ENCODE peak calls at places on chromosomes 4 and X, in ten cellular contexts. One of them, this sample, is unnamed.
A peak's percentile ranks its signal among the peaks of the same experiment; 100 is the strongest.

GRCh38 chr4:75054089-75054488 is 121.2 kb downstream of the PARM1 start:
- DNase-seq in adrenal gland: no peak
- DNase-seq in IMR-90: no peak
- DNase-seq in Peyer's patch: no peak
- DNase-seq in stomach: no peak
- DNase-seq in upper lobe of left lung: no peak
- DNase-seq in A549: no peak
- DNase-seq in breast epithelium: no peak
- DNase-seq in HCT116: no peak
- DNase-seq in testis: no peak
- DNase-seq in this sample: no peak

GRCh38 chr4:176443646-176444409 is 124.1 kb downstream of the SPCS3 start:
- DNase-seq in adrenal gland: no peak
- DNase-seq in IMR-90: no peak
- DNase-seq in Peyer's patch: no peak
- DNase-seq in stomach: no peak
- DNase-seq in upper lobe of left lung: no peak
- DNase-seq in A549: peak; percentile 6
- DNase-seq in breast epithelium: no peak
- DNase-seq in HCT116: no peak
- DNase-seq in testis: no peak
- DNase-seq in this sample: no peak

GRCh38 chr4:79576480-79576803 is 168.4 kb upstream of the GK2 start:
- DNase-seq in adrenal gland: no peak
- DNase-seq in IMR-90: peak; percentile 18
- DNase-seq in Peyer's patch: no peak
- DNase-seq in stomach: no peak
- DNase-seq in upper lobe of left lung: no peak
- DNase-seq in A549: peak; percentile 13
- DNase-seq in breast epithelium: no peak
- DNase-seq in HCT116: no peak
- DNase-seq in testis: no peak
- DNase-seq in this sample: no peak

GRCh38 chrX:115232933-115233496 is 881 bp downstream of the LRCH2 start:
- DNase-seq in adrenal gland: no peak
- DNase-seq in IMR-90: no peak
- DNase-seq in Peyer's patch: no peak
- DNase-seq in stomach: no peak
- DNase-seq in upper lobe of left lung: no peak
- DNase-seq in A549: no peak
- DNase-seq in breast epithelium: no peak
- DNase-seq in HCT116: no peak
- DNase-seq in testis: no peak
- DNase-seq in this sample: no peak

GRCh38 chr4:80989921-80990544 is 40.5 kb upstream of the BMP3 start:
- DNase-seq in adrenal gland: peak; percentile 25
- DNase-seq in IMR-90: peak; percentile 73
- DNase-seq in Peyer's patch: peak; percentile 45
- DNase-seq in stomach: no peak
- DNase-seq in upper lobe of left lung: no peak
- DNase-seq in A549: peak; percentile 59
- DNase-seq in breast epithelium: no peak
- DNase-seq in HCT116: peak; percentile 50
- DNase-seq in testis: peak; percentile 43
- DNase-seq in this sample: peak; percentile 1

GRCh38 chrX:290476-291166 is 9.4 kb downstream of the PLCXD1 start:
- DNase-seq in adrenal gland: no peak
- DNase-seq in IMR-90: no peak
- DNase-seq in Peyer's patch: no peak
- DNase-seq in stomach: no peak
- DNase-seq in upper lobe of left lung: peak; percentile 19
- DNase-seq in A549: no peak
- DNase-seq in breast epithelium: no peak
- DNase-seq in HCT116: no peak
- DNase-seq in testis: no peak
- DNase-seq in this sample: no peak

GRCh38 chr4:2923141-2923551 is 40.1 kb downstream of the NOP14 start:
- DNase-seq in adrenal gland: no peak
- DNase-seq in IMR-90: peak; percentile 55
- DNase-seq in Peyer's patch: no peak
- DNase-seq in stomach: peak; percentile 25
- DNase-seq in upper lobe of left lung: peak; percentile 56
- DNase-seq in A549: no peak
- DNase-seq in breast epithelium: no peak
- DNase-seq in HCT116: no peak
- DNase-seq in testis: no peak
- DNase-seq in this sample: no peak

GRCh38 chrX:107699611-107700010 is 71.3 kb downstream of the PRPS1 start:
- DNase-seq in adrenal gland: no peak
- DNase-seq in IMR-90: no peak
- DNase-seq in Peyer's patch: peak; percentile 35
- DNase-seq in stomach: no peak
- DNase-seq in upper lobe of left lung: no peak
- DNase-seq in A549: no peak
- DNase-seq in breast epithelium: no peak
- DNase-seq in HCT116: no peak
- DNase-seq in testis: no peak
- DNase-seq in this sample: no peak

GRCh38 chr4:168842186-168842585 is 167.9 kb downstream of the CBR4 start:
- DNase-seq in adrenal gland: no peak
- DNase-seq in IMR-90: no peak
- DNase-seq in Peyer's patch: no peak
- DNase-seq in stomach: no peak
- DNase-seq in upper lobe of left lung: no peak
- DNase-seq in A549: no peak
- DNase-seq in breast epithelium: no peak
- DNase-seq in HCT116: no peak
- DNase-seq in testis: no peak
- DNase-seq in this sample: no peak

GRCh38 chr4:165326831-165327210 is 648 bp upstream of the MSMO1 start:
- DNase-seq in adrenal gland: peak; percentile 53
- DNase-seq in IMR-90: peak; percentile 9
- DNase-seq in Peyer's patch: peak; percentile 71
- DNase-seq in stomach: no peak
- DNase-seq in upper lobe of left lung: peak; percentile 66
- DNase-seq in A549: no peak
- DNase-seq in breast epithelium: no peak
- DNase-seq in HCT116: no peak
- DNase-seq in testis: peak; percentile 77
- DNase-seq in this sample: peak; percentile 58

GRCh38 chr4:82360298-82361177 is 13.3 kb downstream of the HNRNPD start:
- DNase-seq in adrenal gland: no peak
- DNase-seq in IMR-90: peak; percentile 29
- DNase-seq in Peyer's patch: no peak
- DNase-seq in stomach: no peak
- DNase-seq in upper lobe of left lung: no peak
- DNase-seq in A549: peak; percentile 27
- DNase-seq in breast epithelium: no peak
- DNase-seq in HCT116: no peak
- DNase-seq in testis: no peak
- DNase-seq in this sample: no peak

GRCh38 chr4:121229993-121230392 is 65.9 kb upstream of the TNIP3 start:
- DNase-seq in adrenal gland: no peak
- DNase-seq in IMR-90: no peak
- DNase-seq in Peyer's patch: no peak
- DNase-seq in stomach: no peak
- DNase-seq in upper lobe of left lung: no peak
- DNase-seq in A549: no peak
- DNase-seq in breast epithelium: no peak
- DNase-seq in HCT116: no peak
- DNase-seq in testis: no peak
- DNase-seq in this sample: no peak

GRCh38 chr4:121227254-121227867 is 63.2 kb upstream of the TNIP3 start:
- DNase-seq in adrenal gland: no peak
- DNase-seq in IMR-90: no peak
- DNase-seq in Peyer's patch: no peak
- DNase-seq in stomach: no peak
- DNase-seq in upper lobe of left lung: no peak
- DNase-seq in A549: no peak
- DNase-seq in breast epithelium: no peak
- DNase-seq in HCT116: peak; percentile 3
- DNase-seq in testis: no peak
- DNase-seq in this sample: no peak

GRCh38 chr4:121221608-121222007 is 57.5 kb upstream of the TNIP3 start:
- DNase-seq in adrenal gland: no peak
- DNase-seq in IMR-90: no peak
- DNase-seq in Peyer's patch: no peak
- DNase-seq in stomach: no peak
- DNase-seq in upper lobe of left lung: no peak
- DNase-seq in A549: no peak
- DNase-seq in breast epithelium: no peak
- DNase-seq in HCT116: no peak
- DNase-seq in testis: no peak
- DNase-seq in this sample: no peak

GRCh38 chr4:121228851-121229250 is 64.7 kb upstream of the TNIP3 start:
- DNase-seq in adrenal gland: no peak
- DNase-seq in IMR-90: no peak
- DNase-seq in Peyer's patch: no peak
- DNase-seq in stomach: no peak
- DNase-seq in upper lobe of left lung: no peak
- DNase-seq in A549: no peak
- DNase-seq in breast epithelium: no peak
- DNase-seq in HCT116: no peak
- DNase-seq in testis: no peak
- DNase-seq in this sample: no peak

DNA sequence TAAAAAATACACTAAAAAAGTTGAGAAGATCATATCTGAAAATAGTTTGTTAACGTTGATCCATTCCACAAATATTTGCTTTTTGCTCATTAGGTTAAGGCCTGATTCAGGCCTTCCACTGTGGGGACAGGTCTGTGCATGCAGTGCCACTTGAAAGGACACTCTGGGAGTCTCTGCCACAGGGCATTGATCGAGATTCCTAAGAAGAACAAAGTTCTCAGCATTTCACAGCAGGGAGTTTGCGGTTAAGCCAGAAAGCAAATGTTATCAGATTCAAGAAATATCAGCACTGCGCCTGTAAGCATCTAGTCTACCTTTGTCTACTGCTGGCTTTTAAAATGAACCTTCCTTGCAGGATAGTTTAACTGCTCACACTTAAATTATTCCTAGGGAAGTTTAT is 62.2 kb upstream of the TNIP3 start:
- DNase-seq in adrenal gland: no peak
- DNase-seq in IMR-90: no peak
- DNase-seq in Peyer's patch: no peak
- DNase-seq in stomach: no peak
- DNase-seq in upper lobe of left lung: no peak
- DNase-seq in A549: no peak
- DNase-seq in breast epithelium: peak; percentile 22
- DNase-seq in HCT116: no peak
- DNase-seq in testis: no peak
- DNase-seq in this sample: no peak
- TF ChIP-seq POLR2A in adrenal gland: no peak
- TF ChIP-seq POLR2A in IMR-90: no peak
- TF ChIP-seq POLR2A in Peyer's patch: no peak
- TF ChIP-seq POLR2A in stomach: no peak
- TF ChIP-seq POLR2A in upper lobe of left lung: no peak
- TF ChIP-seq POLR2A in A549: no peak
- TF ChIP-seq POLR2A in breast epithelium: no peak
- TF ChIP-seq POLR2A in HCT116: no peak
- TF ChIP-seq POLR2A in testis: no peak
- TF ChIP-seq POLR2A in this sample: no peak

DNA sequence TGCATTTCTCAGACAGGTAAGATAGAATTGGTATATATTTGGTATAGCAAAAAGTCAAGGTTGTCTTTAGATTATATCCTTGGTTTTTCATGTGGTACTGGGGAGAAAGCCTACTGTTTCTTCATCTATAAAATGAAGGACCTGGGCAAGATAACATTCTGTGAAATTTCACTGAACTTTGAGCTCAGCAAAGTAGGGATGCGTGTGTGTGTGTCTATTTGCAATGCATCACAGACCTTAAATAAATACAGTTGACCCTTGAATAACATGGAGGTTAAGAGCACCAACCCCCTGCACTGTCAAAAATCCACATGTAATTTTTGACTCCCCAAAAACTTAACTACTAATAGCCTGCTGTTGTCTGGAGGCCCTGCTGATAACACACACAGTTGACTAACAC is 25.2 kb downstream of the TET2 start:
- DNase-seq in adrenal gland: no peak
- DNase-seq in IMR-90: no peak
- DNase-seq in Peyer's patch: no peak
- DNase-seq in stomach: no peak
- DNase-seq in upper lobe of left lung: no peak
- DNase-seq in A549: no peak
- DNase-seq in breast epithelium: no peak
- DNase-seq in HCT116: no peak
- DNase-seq in testis: no peak
- DNase-seq in this sample: no peak
- TF ChIP-seq POLR2A in adrenal gland: no peak
- TF ChIP-seq POLR2A in IMR-90: no peak
- TF ChIP-seq POLR2A in Peyer's patch: no peak
- TF ChIP-seq POLR2A in stomach: no peak
- TF ChIP-seq POLR2A in upper lobe of left lung: no peak
- TF ChIP-seq POLR2A in A549: no peak
- TF ChIP-seq POLR2A in breast epithelium: no peak
- TF ChIP-seq POLR2A in HCT116: no peak
- TF ChIP-seq POLR2A in testis: no peak
- TF ChIP-seq POLR2A in this sample: no peak

GRCh38 chrX:47193475-47194241 is at the start of gene UBA1:
- DNase-seq in adrenal gland: peak; percentile 99
- DNase-seq in IMR-90: peak; percentile 95
- DNase-seq in Peyer's patch: peak; percentile 99
- DNase-seq in stomach: peak; percentile 98
- DNase-seq in upper lobe of left lung: peak; percentile 97
- DNase-seq in A549: peak; percentile 96
- DNase-seq in breast epithelium: peak; percentile 97
- DNase-seq in HCT116: peak; percentile 87
- DNase-seq in testis: peak; percentile 96
- DNase-seq in this sample: peak; percentile 94
- TF ChIP-seq POLR2A in adrenal gland: peak; percentile 71
- TF ChIP-seq POLR2A in IMR-90: peak; percentile 94
- TF ChIP-seq POLR2A in Peyer's patch: peak; percentile 55
- TF ChIP-seq POLR2A in stomach: no peak
- TF ChIP-seq POLR2A in upper lobe of left lung: peak; percentile 78
- TF ChIP-seq POLR2A in A549: peak; percentile 91
- TF ChIP-seq POLR2A in breast epithelium: peak; percentile 68
- TF ChIP-seq POLR2A in HCT116: peak; percentile 62
- TF ChIP-seq POLR2A in testis: peak; percentile 48
- TF ChIP-seq POLR2A in this sample: peak; percentile 45

DNA sequence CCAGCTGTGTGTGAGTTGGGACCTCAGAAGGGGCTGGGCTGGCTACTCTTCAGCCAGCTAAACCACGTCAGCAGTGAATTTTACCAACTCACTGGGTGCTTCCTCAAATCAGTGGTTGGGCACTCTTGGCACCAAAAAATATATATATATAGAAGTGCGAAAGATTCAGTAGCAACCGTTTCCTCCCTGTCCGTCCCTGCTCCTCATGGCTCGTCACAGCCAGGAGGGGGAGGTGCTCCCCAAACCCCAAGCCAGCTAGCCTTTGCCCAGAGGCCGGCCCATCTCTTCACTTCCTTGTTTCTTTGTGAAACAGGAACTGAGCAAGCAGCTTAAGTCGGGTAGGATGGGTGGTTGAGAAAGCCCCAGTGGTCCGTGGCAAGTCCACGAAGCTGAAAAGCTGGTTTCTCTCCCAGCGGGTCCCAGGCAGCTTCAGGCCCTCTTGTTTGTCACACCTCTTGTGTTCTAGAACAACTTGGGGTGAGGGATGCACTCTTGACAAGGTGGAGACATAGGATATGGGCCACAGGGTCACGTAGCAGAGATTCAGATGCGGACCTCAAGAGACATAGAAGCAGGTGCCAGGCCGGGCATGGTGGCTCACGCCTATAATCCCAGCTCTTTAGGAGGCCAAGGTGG is 6.8 kb upstream of the SASH3 start:
- DNase-seq in adrenal gland: peak; percentile 60
- DNase-seq in IMR-90: no peak
- DNase-seq in Peyer's patch: peak; percentile 94
- DNase-seq in stomach: peak; percentile 49
- DNase-seq in upper lobe of left lung: peak; percentile 77
- DNase-seq in A549: no peak
- DNase-seq in breast epithelium: peak; percentile 50
- DNase-seq in HCT116: no peak
- DNase-seq in testis: peak; percentile 18
- DNase-seq in this sample: peak; percentile 8
- TF ChIP-seq POLR2A in adrenal gland: no peak
- TF ChIP-seq POLR2A in IMR-90: no peak
- TF ChIP-seq POLR2A in Peyer's patch: no peak
- TF ChIP-seq POLR2A in stomach: no peak
- TF ChIP-seq POLR2A in upper lobe of left lung: no peak
- TF ChIP-seq POLR2A in A549: no peak
- TF ChIP-seq POLR2A in breast epithelium: no peak
- TF ChIP-seq POLR2A in HCT116: no peak
- TF ChIP-seq POLR2A in testis: no peak
- TF ChIP-seq POLR2A in this sample: no peak

This sample was measured in thyroid gland.